ENCODE peak calls at places on chromosomes 4 and X, in eight cellular contexts. G is astrocyte of the spinal cord; U is fibroblast of lung; R is activated CD4-positive, alpha-beta T cell treated with anti-CD3 and anti-CD28 coated beads, Interleukin-2, amount 10 ng/mL, durations not matched to agents 7 days and 5 days; T is stimulated activated CD4-positive, alpha-beta T cell treated with anti-CD3 and anti-CD28 coated beads, Interleukin-1b, Interleukin-23, amount 100 ng/mL, for 48 hours; X is cardiac muscle cell; D is EH; V is testis. F is an unnamed sample.

GRCh38 chr4:29259556-29259955 is 1460.6 kb upstream of the PCDH7 start:
- DNase-seq in T (no peak), X (no peak), D (no peak), V (no peak), G (no peak), R (no peak), U (no peak), F (no peak)

GRCh38 chr4:153398713-153399112 is 54.2 kb downstream of the MND1 start:
- DNase-seq in V (no peak), U (no peak), D (no peak), X (no peak), G (no peak), R (no peak), T (no peak), F (no peak)

GRCh38 chr4:151013944-151014343 is 1.1 kb downstream of the LRBA start:
- DNase-seq in X (no peak), U (no peak), R (no peak), G (no peak), V (no peak), T (no peak), D (no peak), F (no peak)

GRCh38 chr4:53586121-53586816 is 5.0 kb downstream of the LNX1 start:
- DNase-seq in X (peak; percentile 91), R (no peak), V (no peak), D (peak; percentile 98), G (peak; percentile 79), U (peak; percentile 96), T (no peak), F (no peak)

GRCh38 chrX:103774070-103774642 is 2.5 kb upstream of the PLP1 start:
- DNase-seq in T (no peak), D (peak; percentile 61), U (peak; percentile 74), R (no peak), X (peak; percentile 75), G (peak; percentile 50), V (peak; percentile 41), F (no peak)

GRCh38 chr4:77617203-77617602 is 11.6 kb downstream of the CXCL13 start:
- DNase-seq in D (peak; percentile 35), G (no peak), T (no peak), V (no peak), R (no peak), X (peak; percentile 25), U (no peak), F (no peak)

GRCh38 chrX:13750204-13750603 is 15.7 kb downstream of the OFD1 start:
- DNase-seq in V (no peak), T (no peak), U (peak; percentile 60), X (peak; percentile 51), G (peak; percentile 51), D (peak; percentile 44), R (peak; percentile 33), F (no peak)

GRCh38 chrX:115898382-115899001 is 272.1 kb upstream of the AGTR2 start:
- DNase-seq in R (no peak), V (no peak), D (no peak), U (no peak), X (no peak), T (no peak), G (peak; percentile 35), F (no peak)

GRCh38 chr4:139301821-139302611 is at the start of gene NDUFC1:
- DNase-seq in X (peak; percentile 50), R (peak; percentile 75), G (peak; percentile 52), V (peak; percentile 79), U (peak; percentile 37), D (peak; percentile 62), T (peak; percentile 69), F (no peak)

GRCh38 chr4:156962551-156962974 is 9.0 kb downstream of the PDGFC start:
- DNase-seq in T (no peak), G (peak; percentile 75), R (no peak), X (peak; percentile 54), U (peak; percentile 95), V (peak; percentile 45), D (peak; percentile 92), F (no peak)

GRCh38 chr4:94491322-94491721 is 39.6 kb downstream of the PDLIM5 start:
- DNase-seq in R (no peak), U (peak; percentile 48), G (peak; percentile 59), X (no peak), T (no peak), D (peak; percentile 74), V (no peak), F (no peak)